ENCODE peak calls at places on chromosomes 7 and 10, in six cellular contexts. J is adipocyte; K is mesendoderm; A is stimulated activated CD4-positive, alpha-beta T cell treated with anti-CD3 and anti-CD28 coated beads, Interleukin-15, amount 100 ng/mL, for 1 hour; L is hepatic stellate cell; Q is A172. N is an unnamed sample.

GRCh38 chr10:19922236-19922963 is 106.2 kb downstream of the PLXDC2 start:
- DNase-seq in J (no peak), K (peak; percentile 16), A (no peak), L (peak; percentile 5), Q (peak; percentile 78), N (no peak)

GRCh38 chr7:151046603-151047573 is 1.4 kb upstream of the ASIC3 start:
- DNase-seq in J (peak; percentile 82), K (no peak), A (no peak), L (no peak), Q (peak; percentile 87), N (no peak)

GRCh38 chr10:44399478-44400451 is 14.9 kb upstream of the CXCL12 start:
- DNase-seq in J (peak; percentile 78), K (no peak), A (no peak), L (no peak), Q (no peak), N (no peak)

GRCh38 chr10:14414901-14415300 is 84.2 kb upstream of the FRMD4A start:
- DNase-seq in J (peak; percentile 48), K (no peak), A (no peak), L (peak; percentile 16), Q (peak; percentile 43), N (no peak)

GRCh38 chr7:74275401-74275881 is 13.8 kb upstream of the CLIP2 start:
- DNase-seq in J (peak; percentile 19), K (peak; percentile 74), A (no peak), L (no peak), Q (no peak), N (peak; percentile 82)

GRCh38 chr7:24477807-24478655 is 95.2 kb upstream of the PALS2 start:
- DNase-seq in J (peak; percentile 93), K (peak; percentile 83), A (no peak), L (peak; percentile 14), Q (peak; percentile 84), N (peak; percentile 85)

GRCh38 chr10:100749309-100750217 is 4.2 kb downstream of the PAX2 start:
- DNase-seq in J (no peak), K (no peak), A (no peak), L (no peak), Q (no peak), N (peak; percentile 56)

GRCh38 chr7:81638216-81638615 is 131.6 kb downstream of the HGF start:
- DNase-seq in J (peak; percentile 84), K (no peak), A (no peak), L (no peak), Q (no peak), N (no peak)

GRCh38 chr7:98119257-98119918 is 12.7 kb downstream of the LMTK2 start:
- DNase-seq in J (peak; percentile 68), K (peak; percentile 80), A (no peak), L (peak; percentile 65), Q (peak; percentile 58), N (no peak)

GRCh38 chr10:50367732-50368131 is 116.4 kb upstream of the ASAH2 start:
- DNase-seq in J (peak; percentile 67), K (peak; percentile 72), A (no peak), L (peak; percentile 28), Q (peak; percentile 46), N (peak; percentile 78)

GRCh38 chr10:103872137-103872933 is 17.0 kb upstream of the SH3PXD2A start:
- DNase-seq in J (no peak), K (no peak), A (no peak), L (no peak), Q (peak; percentile 66), N (no peak)

GRCh38 chr7:158192184-158192835 is 395.3 kb downstream of the PTPRN2 start:
- DNase-seq in J (no peak), K (no peak), A (no peak), L (no peak), Q (no peak), N (no peak)

GRCh38 chr10:129771576-129772471 is 192.2 kb downstream of the EBF3 start:
- DNase-seq in J (no peak), K (no peak), A (no peak), L (no peak), Q (no peak), N (no peak)

GRCh38 chr10:93701903-93702277 is 502 bp downstream of the FRA10AC1 start:
- DNase-seq in J (peak; percentile 76), K (no peak), A (no peak), L (peak; percentile 18), Q (peak; percentile 25), N (peak; percentile 34)

GRCh38 chr10:13877154-13877909 is 290.6 kb downstream of the PRPF18 start:
- DNase-seq in J (no peak), K (peak; percentile 33), A (no peak), L (peak; percentile 73), Q (peak; percentile 44), N (peak; percentile 9)

GRCh38 chr10:93357680-93358079 is 124.5 kb downstream of the MYOF start:
- DNase-seq in J (peak; percentile 52), K (peak; percentile 75), A (no peak), L (no peak), Q (peak; percentile 36), N (peak; percentile 85)

GRCh38 chr10:123241391-123242141 is 87.4 kb downstream of the BUB3 start:
- DNase-seq in J (no peak), K (no peak), A (peak; percentile 5), L (no peak), Q (no peak), N (no peak)

GRCh38 chr7:66779669-66780408 is 39.3 kb downstream of the RABGEF1 start:
- DNase-seq in J (no peak), K (peak; percentile 18), A (no peak), L (no peak), Q (no peak), N (no peak)

GRCh38 chr7:114820993-114821945 is 100.6 kb upstream of the MDFIC start:
- DNase-seq in J (peak; percentile 55), K (no peak), A (no peak), L (no peak), Q (no peak), N (no peak)

N was measured in GM23338.